ENCODE peak calls at places on chromosomes 12 and 14, in eight cellular contexts. One of them, this sample, is unnamed.

GRCh38 chr12:107570721-107571120 is 114.9 kb upstream of the PWP1 start:
- DNase-seq in heart right ventricle: no peak
- DNase-seq in body of pancreas: no peak
- DNase-seq in astrocyte: peak; percentile 39
- DNase-seq in caudate nucleus: no peak
- DNase-seq in psoas muscle: no peak
- DNase-seq in right atrium auricular region: no peak
- DNase-seq in tibial artery: no peak
- DNase-seq in this sample: no peak

GRCh38 chr12:20370001-20370381 is 1.7 kb downstream of the PDE3A start:
- DNase-seq in astrocyte: peak; percentile 14
- DNase-seq in psoas muscle: no peak
- DNase-seq in right atrium auricular region: peak; percentile 66
- DNase-seq in heart right ventricle: peak; percentile 55
- DNase-seq in body of pancreas: peak; percentile 40
- DNase-seq in tibial artery: peak; percentile 46
- DNase-seq in caudate nucleus: no peak
- DNase-seq in this sample: no peak

GRCh38 chr14:99679543-99679942 is 4.6 kb upstream of the CYP46A1 start:
- DNase-seq in psoas muscle: no peak
- DNase-seq in caudate nucleus: no peak
- DNase-seq in body of pancreas: no peak
- DNase-seq in astrocyte: no peak
- DNase-seq in tibial artery: no peak
- DNase-seq in right atrium auricular region: no peak
- DNase-seq in heart right ventricle: no peak
- DNase-seq in this sample: no peak

GRCh38 chr12:75909714-75910451 is 121.7 kb downstream of the PHLDA1 start:
- DNase-seq in body of pancreas: no peak
- DNase-seq in astrocyte: no peak
- DNase-seq in caudate nucleus: no peak
- DNase-seq in heart right ventricle: no peak
- DNase-seq in psoas muscle: no peak
- DNase-seq in right atrium auricular region: no peak
- DNase-seq in tibial artery: no peak
- DNase-seq in this sample: no peak

GRCh38 chr12:32989705-32990104 is 93.1 kb upstream of the PKP2 start:
- DNase-seq in tibial artery: no peak
- DNase-seq in right atrium auricular region: no peak
- DNase-seq in astrocyte: no peak
- DNase-seq in psoas muscle: no peak
- DNase-seq in caudate nucleus: no peak
- DNase-seq in heart right ventricle: no peak
- DNase-seq in body of pancreas: no peak
- DNase-seq in this sample: no peak

GRCh38 chr12:131604146-131604844 is 106.6 kb upstream of the SFSWAP start:
- DNase-seq in body of pancreas: no peak
- DNase-seq in psoas muscle: no peak
- DNase-seq in caudate nucleus: no peak
- DNase-seq in heart right ventricle: no peak
- DNase-seq in astrocyte: no peak
- DNase-seq in right atrium auricular region: no peak
- DNase-seq in tibial artery: no peak
- DNase-seq in this sample: no peak

GRCh38 chr14:88218119-88218915 is 104.8 kb downstream of the KCNK10 start:
- DNase-seq in astrocyte: no peak
- DNase-seq in psoas muscle: no peak
- DNase-seq in right atrium auricular region: no peak
- DNase-seq in body of pancreas: no peak
- DNase-seq in tibial artery: no peak
- DNase-seq in caudate nucleus: no peak
- DNase-seq in heart right ventricle: no peak
- DNase-seq in this sample: no peak

GRCh38 chr12:90940872-90941499 is 14.0 kb downstream of the CCER1 start:
- DNase-seq in psoas muscle: no peak
- DNase-seq in caudate nucleus: no peak
- DNase-seq in astrocyte: peak; percentile 52
- DNase-seq in heart right ventricle: no peak
- DNase-seq in right atrium auricular region: no peak
- DNase-seq in tibial artery: no peak
- DNase-seq in body of pancreas: no peak
- DNase-seq in this sample: peak; percentile 79

GRCh38 chr12:14995583-14996425 is 23.0 kb downstream of the PDE6H start:
- DNase-seq in tibial artery: no peak
- DNase-seq in astrocyte: peak; percentile 58
- DNase-seq in heart right ventricle: no peak
- DNase-seq in body of pancreas: no peak
- DNase-seq in caudate nucleus: no peak
- DNase-seq in right atrium auricular region: no peak
- DNase-seq in psoas muscle: no peak
- DNase-seq in this sample: peak; percentile 88

GRCh38 chr12:117027251-117028086 is 71.7 kb downstream of the TESC start:
- DNase-seq in tibial artery: no peak
- DNase-seq in caudate nucleus: no peak
- DNase-seq in heart right ventricle: no peak
- DNase-seq in body of pancreas: no peak
- DNase-seq in astrocyte: no peak
- DNase-seq in psoas muscle: no peak
- DNase-seq in right atrium auricular region: no peak
- DNase-seq in this sample: no peak

GRCh38 chr12:117388865-117389508 is 27.6 kb upstream of the NOS1 start:
- DNase-seq in heart right ventricle: no peak
- DNase-seq in body of pancreas: no peak
- DNase-seq in caudate nucleus: no peak
- DNase-seq in right atrium auricular region: no peak
- DNase-seq in psoas muscle: no peak
- DNase-seq in tibial artery: no peak
- DNase-seq in astrocyte: no peak
- DNase-seq in this sample: no peak

GRCh38 chr12:52495385-52495784 is 2.3 kb upstream of the KRT6A start:
- DNase-seq in heart right ventricle: no peak
- DNase-seq in tibial artery: no peak
- DNase-seq in right atrium auricular region: no peak
- DNase-seq in astrocyte: no peak
- DNase-seq in psoas muscle: no peak
- DNase-seq in body of pancreas: no peak
- DNase-seq in caudate nucleus: no peak
- DNase-seq in this sample: no peak

GRCh38 chr14:68663385-68664076 is 129.3 kb downstream of the ZFP36L1 start:
- DNase-seq in psoas muscle: no peak
- DNase-seq in astrocyte: peak; percentile 99
- DNase-seq in tibial artery: no peak
- DNase-seq in right atrium auricular region: peak; percentile 57
- DNase-seq in heart right ventricle: no peak
- DNase-seq in caudate nucleus: no peak
- DNase-seq in body of pancreas: no peak
- DNase-seq in this sample: no peak

GRCh38 chr14:71232506-71232905 is 325.2 kb downstream of the PCNX1 start:
- DNase-seq in right atrium auricular region: no peak
- DNase-seq in psoas muscle: no peak
- DNase-seq in body of pancreas: no peak
- DNase-seq in astrocyte: no peak
- DNase-seq in heart right ventricle: no peak
- DNase-seq in tibial artery: no peak
- DNase-seq in caudate nucleus: no peak
- DNase-seq in this sample: no peak

GRCh38 chr12:13103391-13104033 is at the start of gene GSG1:
- DNase-seq in tibial artery: no peak
- DNase-seq in psoas muscle: no peak
- DNase-seq in right atrium auricular region: no peak
- DNase-seq in heart right ventricle: no peak
- DNase-seq in astrocyte: no peak
- DNase-seq in caudate nucleus: no peak
- DNase-seq in body of pancreas: no peak
- DNase-seq in this sample: no peak

GRCh38 chr14:102392506-102392905 is 29.8 kb downstream of the TECPR2 start:
- DNase-seq in heart right ventricle: no peak
- DNase-seq in tibial artery: no peak
- DNase-seq in right atrium auricular region: no peak
- DNase-seq in psoas muscle: no peak
- DNase-seq in body of pancreas: no peak
- DNase-seq in astrocyte: no peak
- DNase-seq in caudate nucleus: no peak
- DNase-seq in this sample: no peak

GRCh38 chr14:102389261-102389660 is 26.5 kb downstream of the TECPR2 start:
- DNase-seq in tibial artery: no peak
- DNase-seq in right atrium auricular region: no peak
- DNase-seq in astrocyte: no peak
- DNase-seq in heart right ventricle: no peak
- DNase-seq in caudate nucleus: no peak
- DNase-seq in psoas muscle: no peak
- DNase-seq in body of pancreas: no peak
- DNase-seq in this sample: no peak

GRCh38 chr14:102390486-102390885 is 27.7 kb downstream of the TECPR2 start:
- DNase-seq in tibial artery: no peak
- DNase-seq in heart right ventricle: no peak
- DNase-seq in right atrium auricular region: no peak
- DNase-seq in psoas muscle: no peak
- DNase-seq in body of pancreas: no peak
- DNase-seq in astrocyte: peak; percentile 57
- DNase-seq in caudate nucleus: no peak
- DNase-seq in this sample: no peak

GRCh38 chr14:102394717-102395378 is 32.1 kb downstream of the TECPR2 start:
- DNase-seq in heart right ventricle: no peak
- DNase-seq in body of pancreas: no peak
- DNase-seq in caudate nucleus: no peak
- DNase-seq in astrocyte: no peak
- DNase-seq in psoas muscle: no peak
- DNase-seq in right atrium auricular region: no peak
- DNase-seq in tibial artery: no peak
- DNase-seq in this sample: no peak

GRCh38 chr14:102390064-102390463 is 27.3 kb downstream of the TECPR2 start:
- DNase-seq in tibial artery: no peak
- DNase-seq in heart right ventricle: no peak
- DNase-seq in psoas muscle: no peak
- DNase-seq in astrocyte: peak; percentile 37
- DNase-seq in right atrium auricular region: no peak
- DNase-seq in caudate nucleus: no peak
- DNase-seq in body of pancreas: no peak
- DNase-seq in this sample: no peak
- H3K27ac ChIP-seq in tibial artery: no peak overlapping the region
- H3K27ac ChIP-seq in heart right ventricle: peak overlapping the region; percentile 17
- H3K27ac ChIP-seq in psoas muscle: peak overlapping the region; percentile 34
- H3K27ac ChIP-seq in astrocyte: no peak overlapping the region
- H3K27ac ChIP-seq in right atrium auricular region: peak overlapping the region; percentile 54
- H3K27ac ChIP-seq in caudate nucleus: peak overlapping the region; percentile 81
- H3K27ac ChIP-seq in body of pancreas: peak overlapping the region; percentile 57
- H3K27ac ChIP-seq in this sample: no peak overlapping the region

DNA sequence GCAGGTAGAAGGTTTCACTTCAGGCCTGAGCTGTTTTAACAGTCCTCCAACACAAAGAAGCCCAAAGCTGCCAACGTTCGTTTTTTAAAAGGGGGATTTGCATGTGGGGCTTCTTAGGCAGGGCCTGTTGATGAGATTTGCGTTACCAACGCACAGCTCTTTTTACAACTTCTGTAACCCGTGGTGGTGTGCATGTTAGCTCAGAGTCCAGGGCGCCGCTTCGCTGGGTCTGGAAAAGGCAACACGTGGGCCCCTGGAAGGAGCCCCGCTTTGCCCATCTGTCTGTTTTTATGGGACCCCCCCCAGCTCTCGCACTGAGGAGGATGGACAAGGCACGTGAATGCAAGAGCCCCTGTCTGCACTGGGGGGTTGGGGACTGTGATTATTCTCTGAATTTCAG is 84.0 kb downstream of the ESR2 start:
- DNase-seq in right atrium auricular region: no peak
- DNase-seq in body of pancreas: no peak
- DNase-seq in heart right ventricle: no peak
- DNase-seq in psoas muscle: no peak
- DNase-seq in caudate nucleus: no peak
- DNase-seq in tibial artery: no peak
- DNase-seq in astrocyte: no peak
- DNase-seq in this sample: no peak
- H3K27ac ChIP-seq in right atrium auricular region: peak overlapping the region; percentile 87
- H3K27ac ChIP-seq in body of pancreas: no peak overlapping the region
- H3K27ac ChIP-seq in heart right ventricle: no peak overlapping the region
- H3K27ac ChIP-seq in psoas muscle: peak overlapping the region; percentile 79
- H3K27ac ChIP-seq in caudate nucleus: no peak overlapping the region
- H3K27ac ChIP-seq in tibial artery: no peak overlapping the region
- H3K27ac ChIP-seq in astrocyte: no peak overlapping the region
- H3K27ac ChIP-seq in this sample: peak overlapping the region; percentile 97

GRCh38 chr14:95409472-95410307 is 90.0 kb upstream of the CLMN start:
- DNase-seq in astrocyte: no peak
- DNase-seq in right atrium auricular region: no peak
- DNase-seq in body of pancreas: no peak
- DNase-seq in psoas muscle: no peak
- DNase-seq in tibial artery: no peak
- DNase-seq in heart right ventricle: peak; percentile 31
- DNase-seq in caudate nucleus: no peak
- DNase-seq in this sample: no peak

GRCh38 chr14:95408731-95409471 is 89.2 kb upstream of the CLMN start:
- DNase-seq in right atrium auricular region: no peak
- DNase-seq in psoas muscle: no peak
- DNase-seq in astrocyte: no peak
- DNase-seq in body of pancreas: no peak
- DNase-seq in heart right ventricle: peak; percentile 29
- DNase-seq in tibial artery: peak; percentile 27
- DNase-seq in caudate nucleus: no peak
- DNase-seq in this sample: no peak

GRCh38 chr14:95413289-95414215 is 93.8 kb upstream of the CLMN start:
- DNase-seq in psoas muscle: no peak
- DNase-seq in right atrium auricular region: no peak
- DNase-seq in heart right ventricle: no peak
- DNase-seq in astrocyte: no peak
- DNase-seq in tibial artery: peak; percentile 12
- DNase-seq in caudate nucleus: no peak
- DNase-seq in body of pancreas: no peak
- DNase-seq in this sample: no peak

GRCh38 chr14:95407342-95407741 is 87.6 kb upstream of the CLMN start:
- DNase-seq in psoas muscle: no peak
- DNase-seq in body of pancreas: no peak
- DNase-seq in heart right ventricle: no peak
- DNase-seq in tibial artery: no peak
- DNase-seq in right atrium auricular region: no peak
- DNase-seq in astrocyte: no peak
- DNase-seq in caudate nucleus: no peak
- DNase-seq in this sample: no peak

DNA sequence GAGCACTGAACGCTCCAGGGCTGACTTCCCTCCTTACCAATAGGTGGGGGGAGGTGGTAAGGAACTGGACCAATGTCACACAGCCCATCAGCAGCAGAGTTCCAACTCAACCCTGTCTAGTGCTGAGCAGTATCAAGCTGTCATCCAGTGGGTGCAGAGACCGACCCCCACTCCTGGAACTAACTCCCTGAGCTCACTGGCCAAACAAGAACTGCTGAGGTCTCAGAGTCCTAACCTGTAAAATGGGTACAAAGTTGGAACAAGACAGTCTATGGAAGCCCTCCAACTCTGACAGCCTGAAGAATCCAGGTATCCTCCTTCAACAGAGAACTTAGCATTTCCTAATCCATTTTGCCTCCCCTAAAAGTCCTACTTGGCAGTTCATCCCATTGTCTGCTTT is 91.1 kb upstream of the CLMN start:
- DNase-seq in psoas muscle: no peak
- DNase-seq in tibial artery: no peak
- DNase-seq in heart right ventricle: no peak
- DNase-seq in body of pancreas: no peak
- DNase-seq in caudate nucleus: no peak
- DNase-seq in right atrium auricular region: no peak
- DNase-seq in astrocyte: no peak
- DNase-seq in this sample: no peak
- H3K27ac ChIP-seq in psoas muscle: no peak overlapping the region
- H3K27ac ChIP-seq in tibial artery: peak overlapping the region; percentile 81
- H3K27ac ChIP-seq in heart right ventricle: no peak overlapping the region
- H3K27ac ChIP-seq in body of pancreas: no peak overlapping the region
- H3K27ac ChIP-seq in caudate nucleus: no peak overlapping the region
- H3K27ac ChIP-seq in right atrium auricular region: peak overlapping the region; percentile 56
- H3K27ac ChIP-seq in astrocyte: no peak overlapping the region
- H3K27ac ChIP-seq in this sample: no peak overlapping the region

GRCh38 chr14:104031384-104031783 is 54.1 kb upstream of the ASPG start:
- DNase-seq in body of pancreas: no peak
- DNase-seq in astrocyte: no peak
- DNase-seq in caudate nucleus: no peak
- DNase-seq in psoas muscle: no peak
- DNase-seq in right atrium auricular region: no peak
- DNase-seq in heart right ventricle: no peak
- DNase-seq in tibial artery: no peak
- DNase-seq in this sample: no peak
- H3K27ac ChIP-seq in body of pancreas: no peak overlapping the region
- H3K27ac ChIP-seq in astrocyte: no peak overlapping the region
- H3K27ac ChIP-seq in caudate nucleus: no peak overlapping the region
- H3K27ac ChIP-seq in psoas muscle: no peak overlapping the region
- H3K27ac ChIP-seq in right atrium auricular region: no peak overlapping the region
- H3K27ac ChIP-seq in heart right ventricle: no peak overlapping the region
- H3K27ac ChIP-seq in tibial artery: no peak overlapping the region
- H3K27ac ChIP-seq in this sample: no peak overlapping the region

This sample was measured in Karpas-422.